ENCODE peak calls at places on chromosomes 1 and 21, in ten cellular contexts. X, C, Q, W, K, Y, V, R, E and N are unnamed samples.

GRCh38 chr1:4614371-4615137 is 39.9 kb upstream of the AJAP1 start:
- DNase-seq in V (no peak), C (no peak), E (no peak), X (no peak), W (no peak), Q (no peak), K (no peak), R (no peak), Y (no peak), N (no peak)

GRCh38 chr1:161207173-161207572 is 5.0 kb downstream of the NDUFS2 start:
- DNase-seq in Y (no peak), K (no peak), R (no peak), C (no peak), V (peak; percentile 71), Q (no peak), X (no peak), W (no peak), E (no peak), N (no peak)

GRCh38 chr1:6440198-6441126 is 15.9 kb downstream of the ESPN start:
- DNase-seq in W (peak; percentile 69), R (peak; percentile 53), K (peak; percentile 55), X (peak; percentile 71), C (peak; percentile 55), E (peak; percentile 77), Y (no peak), V (no peak), Q (peak; percentile 82), N (no peak)

GRCh38 chr1:201890223-201890622 is 1.5 kb downstream of the SHISA4 start:
- DNase-seq in K (no peak), E (no peak), V (no peak), Q (peak; percentile 6), R (no peak), X (no peak), C (no peak), Y (no peak), W (no peak), N (no peak)

GRCh38 chr1:203271018-203271743 is 34.1 kb upstream of the BTG2 start:
- DNase-seq in R (peak; percentile 49), Q (peak; percentile 72), W (peak; percentile 46), X (peak; percentile 50), E (peak; percentile 64), K (peak; percentile 48), Y (no peak), C (peak; percentile 53), V (peak; percentile 52), N (peak; percentile 68)

GRCh38 chr1:31310131-31310530 is 13.3 kb downstream of the ZCCHC17 start:
- DNase-seq in Q (no peak), K (no peak), V (no peak), W (no peak), E (no peak), Y (no peak), X (no peak), R (no peak), C (no peak), N (no peak)

GRCh38 chr21:22201669-22202068 is 1203.5 kb downstream of the NCAM2 start:
- DNase-seq in X (no peak), Y (no peak), C (no peak), V (no peak), Q (no peak), W (no peak), R (peak; percentile 14), E (no peak), K (no peak), N (no peak)

GRCh38 chr1:16009030-16009460 is 5.0 kb downstream of the SRARP start:
- DNase-seq in Q (peak; percentile 77), E (peak; percentile 69), R (peak; percentile 87), Y (peak; percentile 64), K (peak; percentile 81), W (peak; percentile 30), X (peak; percentile 69), C (peak; percentile 66), V (peak; percentile 89), N (peak; percentile 70)

GRCh38 chr1:26412180-26412840 is 1.7 kb downstream of the LIN28A start:
- DNase-seq in K (no peak), R (no peak), V (no peak), Q (no peak), E (no peak), X (no peak), C (no peak), Y (no peak), W (no peak), N (no peak)

GRCh38 chr1:26694185-26694572 is 1.6 kb upstream of the ARID1A start:
- DNase-seq in K (no peak), X (no peak), Y (no peak), Q (no peak), E (no peak), V (no peak), C (no peak), R (no peak), W (no peak), N (peak; percentile 20)

GRCh38 chr1:30417001-30417700 is 306.2 kb downstream of the MATN1 start:
- DNase-seq in Q (peak; percentile 2), K (no peak), W (no peak), E (no peak), Y (no peak), C (no peak), X (no peak), V (no peak), R (no peak), N (no peak)

GRCh38 chr1:231678021-231678432 is 51.4 kb downstream of the DISC1 start:
- DNase-seq in X (no peak), R (no peak), Y (no peak), W (no peak), V (no peak), E (no peak), K (no peak), Q (no peak), C (no peak), N (no peak)

GRCh38 chr1:16615253-16616252 is 2.2 kb upstream of the NBPF1 start:
- DNase-seq in X (no peak), R (no peak), V (peak; percentile 29), K (no peak), E (no peak), Y (no peak), Q (peak; percentile 53), C (no peak), W (no peak), N (no peak)

GRCh38 chr1:178388398-178389161 is 108.2 kb downstream of the CLEC20A start:
- DNase-seq in Y (no peak), E (no peak), V (no peak), X (no peak), C (no peak), W (no peak), R (no peak), K (no peak), Q (no peak), N (no peak)

GRCh38 chr1:74245168-74245753 is 10.1 kb downstream of the TNNI3K start:
- DNase-seq in X (no peak), Y (no peak), E (no peak), R (peak; percentile 70), V (no peak), K (no peak), W (no peak), C (no peak), Q (no peak), N (no peak)

GRCh38 chr1:109910963-109911798 is 532 bp downstream of the CSF1 start:
- DNase-seq in C (no peak), R (peak; percentile 55), K (no peak), V (peak; percentile 53), E (peak; percentile 37), Q (peak; percentile 57), X (no peak), W (no peak), Y (no peak), N (peak; percentile 46)

GRCh38 chr21:44820851-44821250 is 3.0 kb upstream of the SUMO3 start:
- DNase-seq in K (no peak), Y (no peak), R (no peak), W (no peak), X (no peak), C (no peak), Q (no peak), E (no peak), V (no peak), N (no peak)

GRCh38 chr1:246043556-246043955 is 463.5 kb downstream of the SMYD3 start:
- DNase-seq in R (peak; percentile 86), K (peak; percentile 20), C (no peak), W (peak; percentile 59), Q (no peak), V (no peak), X (no peak), Y (no peak), E (no peak), N (no peak)

GRCh38 chr1:36994863-36995262 is 39.5 kb downstream of the GRIK3 start:
- DNase-seq in R (no peak), X (no peak), C (no peak), Y (no peak), W (no peak), E (no peak), K (no peak), Q (no peak), V (no peak), N (no peak)

GRCh38 chr1:37861151-37861550 is 1.8 kb upstream of the MTF1 start:
- DNase-seq in X (no peak), R (no peak), Q (no peak), C (no peak), K (no peak), E (no peak), W (no peak), Y (no peak), V (no peak), N (no peak)

GRCh38 chr1:163144418-163144817 is 58.3 kb downstream of the RGS5 start:
- DNase-seq in Q (no peak), C (no peak), X (no peak), K (no peak), W (no peak), Y (no peak), V (no peak), E (no peak), R (no peak), N (no peak)

GRCh38 chr1:204563780-204564179 is 47.6 kb downstream of the MDM4 start:
- DNase-seq in Y (no peak), C (no peak), K (no peak), V (no peak), W (no peak), E (no peak), R (no peak), X (no peak), Q (no peak), N (no peak)

GRCh38 chr1:195902779-195903178 is 705.5 kb downstream of the KCNT2 start:
- DNase-seq in R (no peak), C (no peak), X (no peak), Y (no peak), W (no peak), E (no peak), K (no peak), Q (no peak), V (no peak), N (no peak)

GRCh38 chr1:41882496-41882895 is 36.2 kb downstream of the HIVEP3 start:
- DNase-seq in X (no peak), V (no peak), R (no peak), K (no peak), E (no peak), W (no peak), C (no peak), Q (no peak), Y (no peak), N (no peak)

GRCh38 chr1:166920561-166921475 is 44.8 kb upstream of the TADA1 start:
- DNase-seq in Q (peak; percentile 34), X (no peak), R (no peak), Y (no peak), V (no peak), W (no peak), E (peak; percentile 7), C (no peak), K (no peak), N (no peak)

GRCh38 chr1:154906621-154907081 is 29.9 kb downstream of the PMVK start:
- DNase-seq in V (no peak), E (no peak), C (no peak), X (no peak), R (no peak), Y (no peak), W (no peak), K (peak; percentile 57), Q (no peak), N (no peak)

GRCh38 chr1:246214708-246215504 is 292.2 kb downstream of the SMYD3 start:
- DNase-seq in W (no peak), C (no peak), Q (peak; percentile 68), Y (peak; percentile 38), V (no peak), R (no peak), E (no peak), X (no peak), K (peak; percentile 96), N (no peak)

GRCh38 chr1:235910357-235911299 is 43.9 kb upstream of the LYST start:
- DNase-seq in Y (peak; percentile 51), V (no peak), C (no peak), E (peak; percentile 52), X (no peak), Q (peak; percentile 31), R (peak; percentile 54), W (no peak), K (peak; percentile 97), N (no peak)